ENCODE peak calls at places on chromosomes 7 and 10, in nine cellular contexts. J is A549, T is heart left ventricle, K is breast epithelium, E is IMR-90, Y is uterus, X is K562, B is thyroid gland, M is adrenal gland. F is an unnamed sample.

GRCh38 chr7:5424689-5425506 is 1.3 kb upstream of the TNRC18 start:
- DNase-seq in X (no peak), E (peak; percentile 33), K (no peak), J (no peak), Y (peak; percentile 67), T (peak; percentile 71), B (peak; percentile 61), M (peak; percentile 77), F (peak; percentile 43)

GRCh38 chr10:91923371-91924211 is at the start of gene BTAF1:
- DNase-seq in E (peak; percentile 95), T (peak; percentile 95), X (peak; percentile 80), K (peak; percentile 86), B (peak; percentile 91), Y (peak; percentile 89), M (peak; percentile 96), J (peak; percentile 96), F (peak; percentile 94)

GRCh38 chr7:24343614-24344013 is 59.6 kb downstream of the NPY start:
- DNase-seq in X (no peak), B (no peak), M (no peak), K (no peak), T (no peak), E (no peak), Y (no peak), J (no peak), F (no peak)

GRCh38 chr10:114634607-114634974 is 23.5 kb downstream of the ABLIM1 start:
- DNase-seq in J (peak; percentile 63), Y (peak; percentile 77), M (peak; percentile 95), E (peak; percentile 93), K (peak; percentile 73), T (peak; percentile 63), B (peak; percentile 90), X (peak; percentile 66), F (peak; percentile 65)

GRCh38 chr10:29858352-29859267 is 200.8 kb downstream of the JCAD start:
- DNase-seq in K (peak; percentile 68), E (peak; percentile 82), B (peak; percentile 92), X (no peak), Y (peak; percentile 70), J (peak; percentile 75), T (peak; percentile 76), M (peak; percentile 84), F (peak; percentile 68)

GRCh38 chr10:79585870-79586527 is 24.7 kb upstream of the SFTPA1 start:
- DNase-seq in T (no peak), X (no peak), J (no peak), E (no peak), M (no peak), B (no peak), K (no peak), Y (no peak), F (no peak)

GRCh38 chr7:104032486-104032885 is 43.0 kb upstream of the RELN start:
- DNase-seq in B (no peak), M (no peak), T (no peak), X (peak; percentile 32), E (no peak), K (no peak), Y (no peak), J (no peak), F (no peak)

GRCh38 chr7:28483868-28484267 is 71.5 kb downstream of the CREB5 start:
- DNase-seq in M (no peak), X (no peak), B (no peak), K (no peak), E (peak; percentile 51), J (no peak), Y (no peak), T (no peak), F (no peak)

GRCh38 chr10:15168781-15169554 is 475 bp upstream of the NMT2 start:
- DNase-seq in K (peak; percentile 90), J (peak; percentile 95), X (peak; percentile 98), B (peak; percentile 95), T (peak; percentile 96), M (peak; percentile 98), Y (peak; percentile 98), E (peak; percentile 94), F (peak; percentile 98)

GRCh38 chr10:93844979-93845626 is 48.7 kb upstream of the SLC35G1 start:
- DNase-seq in J (no peak), E (no peak), B (peak; percentile 15), Y (no peak), M (no peak), X (no peak), K (no peak), T (no peak), F (no peak)

GRCh38 chr10:129958118-129958685 is 5.9 kb downstream of the EBF3 start:
- DNase-seq in E (no peak), M (no peak), X (no peak), J (no peak), K (no peak), Y (no peak), B (no peak), T (no peak), F (no peak)

GRCh38 chr10:49222170-49222569 is 34.0 kb upstream of the TMEM273 start:
- DNase-seq in Y (no peak), X (no peak), M (no peak), K (no peak), J (peak; percentile 10), E (no peak), T (no peak), B (no peak), F (no peak)

GRCh38 chr10:132868995-132869394 is 73.4 kb downstream of the CFAP46 start:
- DNase-seq in M (no peak), E (no peak), J (no peak), T (peak; percentile 21), X (no peak), B (no peak), K (no peak), Y (peak; percentile 3), F (peak; percentile 5)

GRCh38 chr10:29969255-29970011 is 90.0 kb downstream of the JCAD start:
- DNase-seq in M (peak; percentile 65), E (no peak), Y (no peak), T (no peak), B (no peak), X (no peak), K (no peak), J (no peak), F (no peak)

GRCh38 chr7:28346972-28347371 is 65.3 kb upstream of the CREB5 start:
- DNase-seq in T (no peak), M (no peak), X (no peak), J (no peak), E (peak; percentile 17), B (no peak), K (no peak), Y (no peak), F (no peak)

GRCh38 chr7:157519798-157520244 is 183.0 kb downstream of the DNAJB6 start:
- DNase-seq in M (peak; percentile 25), E (no peak), T (no peak), K (peak; percentile 10), X (no peak), J (no peak), Y (no peak), B (no peak), F (no peak)

GRCh38 chr10:92076722-92077121 is 153.2 kb downstream of the BTAF1 start:
- DNase-seq in E (no peak), K (no peak), X (no peak), B (no peak), J (no peak), M (no peak), T (no peak), Y (no peak), F (peak; percentile 19)

GRCh38 chr10:71973777-71974488 is 9.7 kb downstream of the CHST3 start:
- DNase-seq in T (no peak), E (no peak), J (no peak), M (no peak), Y (no peak), B (no peak), X (no peak), K (no peak), F (no peak)

GRCh38 chr10:107589081-107589480 is 424.6 kb upstream of the SORCS1 start:
- DNase-seq in T (no peak), E (no peak), J (no peak), K (no peak), Y (no peak), M (no peak), B (no peak), X (no peak), F (no peak)

GRCh38 chr10:43194861-43195260 is 56.6 kb downstream of the CSGALNACT2 start:
- DNase-seq in K (no peak), X (peak; percentile 5), B (no peak), Y (no peak), E (no peak), J (no peak), T (no peak), M (no peak), F (no peak)

GRCh38 chr7:140261522-140261921 is 84.7 kb upstream of the KDM7A start:
- DNase-seq in K (no peak), J (no peak), M (no peak), E (no peak), Y (no peak), X (no peak), B (no peak), T (no peak), F (no peak)
- TF ChIP-seq POLR2A in K (no peak), J (no peak), M (no peak), E (no peak), Y (no peak), X (no peak), B (no peak), T (no peak), F (no peak)

GRCh38 chr7:130488376-130489139 is 3.3 kb upstream of the MEST start:
- DNase-seq in T (no peak), K (no peak), J (no peak), B (no peak), X (no peak), E (no peak), M (no peak), Y (no peak), F (no peak)
- H3K9me3 ChIP-seq in T (no peaks in the 10 kb centered on the region), K (no peaks in the 10 kb centered on the region), J (no peaks in the 10 kb centered on the region), B (no peaks in the 10 kb centered on the region), X (peaks cover 8% of the 10 kb centered on the region), E (no peaks in the 10 kb centered on the region), M (no peaks in the 10 kb centered on the region), Y (no peaks in the 10 kb centered on the region), F (no peaks in the 10 kb centered on the region)

GRCh38 chr10:13316635-13317311 is 16.9 kb upstream of the PHYH start:
- DNase-seq in T (no peak), J (no peak), E (no peak), Y (no peak), X (no peak), B (no peak), K (no peak), M (no peak), F (no peak)
- H3K4me3 ChIP-seq in T (no peak overlapping the region), J (no peak overlapping the region), E (no peak overlapping the region), Y (no peak overlapping the region), X (no peak overlapping the region), B (no peak overlapping the region), K (no peak overlapping the region), M (no peak overlapping the region), F (no peak overlapping the region)

DNA sequence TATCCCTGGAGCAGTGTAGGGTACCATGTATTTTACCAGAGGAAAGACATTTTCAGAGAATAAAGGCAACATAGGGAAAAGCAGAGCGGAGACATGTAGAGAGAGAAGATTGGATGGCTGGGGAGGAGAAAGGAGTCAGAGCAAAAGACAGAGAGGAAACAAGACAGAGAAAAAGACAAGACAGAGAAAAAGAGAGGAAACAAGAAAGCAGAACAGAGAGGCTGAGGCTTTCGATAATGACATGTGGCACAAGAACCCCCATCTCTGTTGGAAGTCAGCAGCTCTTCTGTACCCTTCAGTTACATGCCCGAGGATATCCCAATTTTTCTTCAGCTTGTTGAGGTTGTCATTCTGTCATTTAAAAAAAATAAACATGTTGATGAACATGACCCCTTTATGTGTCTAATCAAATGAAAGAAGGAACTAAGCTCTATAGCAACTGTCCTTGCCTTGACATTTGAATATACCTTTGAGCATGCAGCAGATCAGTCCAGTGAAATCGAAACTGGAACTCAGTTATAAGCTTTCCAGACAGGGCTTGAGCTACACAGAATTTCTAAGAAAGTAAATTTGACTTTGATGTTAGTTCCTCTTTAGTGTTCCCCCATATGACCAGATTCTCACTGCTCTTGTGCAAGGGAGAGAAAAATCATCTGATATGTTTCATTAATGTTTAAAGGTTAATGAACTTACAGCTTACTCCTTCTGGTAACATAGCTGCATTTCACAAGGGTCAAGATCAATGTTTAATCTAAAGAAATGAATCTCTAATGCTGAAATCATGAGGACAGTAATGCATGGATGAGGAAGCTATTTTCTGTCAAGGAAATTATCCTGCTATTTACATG is 75.1 kb upstream of the SP4 start:
- DNase-seq in B (no peak), E (no peak), K (no peak), J (no peak), Y (no peak), M (no peak), X (no peak), T (no peak), F (no peak)
- TF ChIP-seq POLR2A in B (no peak), E (no peak), K (no peak), J (no peak), Y (no peak), M (no peak), X (no peak), T (no peak), F (no peak)

F was measured in body of pancreas.